ENCODE peak calls at places on chromosomes 13 and 19, in nine cellular contexts. W is HCT116, A is Peyer's patch, X is breast epithelium, M is A549, D is uterus, C is body of pancreas, V is esophagus muscularis mucosa, F is esophagus squamous epithelium. T is an unnamed sample.
A peak's percentile ranks its signal among the peaks of the same experiment; 100 is the strongest.

GRCh38 chr19:1122972-1123363 is 19.2 kb downstream of the GPX4 start:
- DNase-seq in W (peak; percentile 55), A (peak; percentile 78), X (no peak), M (no peak), D (peak; percentile 48), C (peak; percentile 49), V (no peak), F (no peak), T (peak; percentile 79)

GRCh38 chr19:38877781-38878574 is at the start of gene RINL:
- DNase-seq in W (no peak), A (peak; percentile 92), X (no peak), M (no peak), D (no peak), C (no peak), V (no peak), F (no peak), T (no peak)

GRCh38 chr13:50357586-50358118 is 342.4 kb downstream of the KCNRG start:
- DNase-seq in W (no peak), A (no peak), X (peak; percentile 56), M (no peak), D (peak; percentile 76), C (peak; percentile 81), V (peak; percentile 83), F (no peak), T (peak; percentile 74)

GRCh38 chr19:7744199-7744786 is 3.0 kb downstream of the CD209 start:
- DNase-seq in W (no peak), A (no peak), X (no peak), M (no peak), D (no peak), C (no peak), V (no peak), F (no peak), T (no peak)

GRCh38 chr19:33953023-33953422 is 156.4 kb downstream of the KCTD15 start:
- DNase-seq in W (no peak), A (no peak), X (no peak), M (no peak), D (no peak), C (no peak), V (peak; percentile 89), F (no peak), T (no peak)

GRCh38 chr13:98997738-98998641 is 20.1 kb upstream of the DOCK9 start:
- DNase-seq in W (no peak), A (peak; percentile 62), X (no peak), M (peak; percentile 4), D (no peak), C (no peak), V (peak; percentile 80), F (no peak), T (peak; percentile 67)

GRCh38 chr13:44768233-44768632 is 192.1 kb upstream of the TSC22D1 start:
- DNase-seq in W (no peak), A (no peak), X (no peak), M (no peak), D (no peak), C (no peak), V (no peak), F (no peak), T (no peak)

GRCh38 chr13:34179481-34179880 is 361.5 kb downstream of the RFC3 start:
- DNase-seq in W (no peak), A (no peak), X (no peak), M (no peak), D (no peak), C (no peak), V (no peak), F (no peak), T (no peak)

GRCh38 chr13:99295488-99296252 is 11.5 kb downstream of the GPR183 start:
- DNase-seq in W (no peak), A (no peak), X (no peak), M (no peak), D (no peak), C (no peak), V (no peak), F (no peak), T (no peak)

GRCh38 chr19:7850429-7850819 is 20.4 kb downstream of the EVI5L start:
- DNase-seq in W (no peak), A (no peak), X (no peak), M (no peak), D (no peak), C (no peak), V (no peak), F (no peak), T (no peak)

GRCh38 chr13:108508263-108508662 is 121.1 kb upstream of the MYO16 start:
- DNase-seq in W (peak; percentile 16), A (no peak), X (no peak), M (peak; percentile 10), D (no peak), C (no peak), V (no peak), F (no peak), T (no peak)

GRCh38 chr19:40392894-40393517 is 3.0 kb upstream of the HIPK4 start:
- DNase-seq in W (peak; percentile 33), A (no peak), X (peak; percentile 61), M (peak; percentile 81), D (no peak), C (peak; percentile 33), V (no peak), F (no peak), T (peak; percentile 44)

GRCh38 chr19:47107953-47108746 is 5.4 kb downstream of the ZC3H4 start:
- DNase-seq in W (no peak), A (no peak), X (no peak), M (no peak), D (no peak), C (no peak), V (no peak), F (no peak), T (no peak)

DNA sequence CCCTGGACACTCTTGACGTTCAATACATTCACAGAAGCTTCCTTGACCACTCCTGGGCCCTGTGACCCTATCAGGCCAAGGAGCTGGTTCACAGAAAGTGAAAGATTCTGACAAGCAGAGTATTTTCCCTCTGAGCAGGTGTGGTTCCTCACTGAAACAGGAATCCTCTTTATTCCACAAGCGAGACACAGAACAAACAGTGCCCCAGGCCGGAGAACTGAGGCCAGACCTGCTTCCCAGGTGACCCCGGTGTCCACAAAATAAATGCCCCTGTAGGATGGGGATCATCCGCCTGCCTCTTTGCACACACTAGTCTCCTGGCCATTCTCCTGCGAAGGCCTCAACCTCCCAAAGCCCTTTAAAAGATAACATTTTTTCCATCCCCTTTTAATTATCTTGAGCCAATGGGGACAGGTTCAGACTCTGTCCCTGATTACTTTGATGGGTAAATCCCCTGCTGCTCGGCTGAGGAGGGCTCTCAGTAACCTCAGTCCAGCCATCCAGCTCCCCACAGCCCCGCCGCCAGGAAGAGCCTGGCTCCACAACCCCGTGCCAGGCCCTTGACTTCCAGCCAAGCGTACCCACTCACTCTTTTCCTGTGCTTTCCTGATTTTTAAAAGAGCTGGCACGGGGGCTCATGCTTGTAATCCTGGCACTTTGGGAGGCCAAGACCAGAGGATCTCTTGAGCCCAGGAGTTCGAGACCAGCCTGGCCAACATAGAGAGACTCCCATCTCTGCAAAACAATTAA is 129.1 kb downstream of the FOXO1 start:
- DNase-seq in W (no peak), A (no peak), X (no peak), M (no peak), D (no peak), C (no peak), V (no peak), F (no peak), T (no peak)
- H3K27ac ChIP-seq in W (no peak overlapping the region), A (no peak overlapping the region), X (peak overlapping the region; percentile 78), M (peak overlapping the region; percentile 71), D (peak overlapping the region; percentile 5), C (peak overlapping the region; percentile 88), V (no peak overlapping the region), F (peak overlapping the region; percentile 4), T (no peak overlapping the region)

DNA sequence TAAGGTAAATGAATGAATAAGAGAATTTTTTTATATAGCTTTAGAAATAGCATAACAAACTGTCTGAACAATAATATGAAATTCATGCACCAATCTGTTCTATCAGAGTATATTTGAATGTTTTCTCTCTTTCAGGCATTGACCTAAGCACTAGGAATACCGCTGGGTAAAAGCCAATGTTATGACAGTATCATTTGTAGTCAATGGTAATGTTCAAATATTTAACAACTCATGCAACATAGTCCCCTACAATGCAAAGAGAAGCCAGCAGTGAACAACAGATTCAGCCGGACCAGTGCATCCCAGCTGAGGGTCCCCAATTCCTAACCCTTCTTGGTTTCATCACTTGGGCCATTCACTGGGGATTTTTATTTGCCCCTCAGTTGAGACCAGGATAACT is 52.6 kb upstream of the MYCBP2 start:
- DNase-seq in W (no peak), A (no peak), X (no peak), M (no peak), D (no peak), C (no peak), V (no peak), F (no peak), T (no peak)
- H3K4me1 ChIP-seq in W (no peaks in the 10 kb centered on the region), A (no peaks in the 10 kb centered on the region), X (no peaks in the 10 kb centered on the region), M (no peaks in the 10 kb centered on the region), D (no peaks in the 10 kb centered on the region), C (no peaks in the 10 kb centered on the region), V (no peaks in the 10 kb centered on the region), F (peaks cover 7% of the 10 kb centered on the region), T (no peaks in the 10 kb centered on the region)

GRCh38 chr19:10831980-10832658 is 3.9 kb downstream of the TMED1 start:
- DNase-seq in W (no peak), A (no peak), X (no peak), M (no peak), D (no peak), C (no peak), V (no peak), F (no peak), T (no peak)

GRCh38 chr19:10830941-10831779 is 4.9 kb downstream of the TMED1 start:
- DNase-seq in W (no peak), A (no peak), X (no peak), M (no peak), D (no peak), C (no peak), V (no peak), F (no peak), T (no peak)

GRCh38 chr19:10828981-10829821 is 6.8 kb downstream of the TMED1 start:
- DNase-seq in W (no peak), A (no peak), X (no peak), M (no peak), D (no peak), C (no peak), V (no peak), F (no peak), T (no peak)

GRCh38 chr19:10830370-10830769 is 5.6 kb downstream of the TMED1 start:
- DNase-seq in W (no peak), A (no peak), X (no peak), M (no peak), D (no peak), C (no peak), V (no peak), F (no peak), T (no peak)

GRCh38 chr19:10829967-10830366 is 6.0 kb downstream of the TMED1 start:
- DNase-seq in W (no peak), A (no peak), X (no peak), M (no peak), D (no peak), C (no peak), V (no peak), F (no peak), T (no peak)
- TF ChIP-seq POLR2A in W (no peak), A (no peak), X (no peak), M (no peak), D (no peak), C (no peak), V (no peak), F (no peak), T (no peak)

DNA sequence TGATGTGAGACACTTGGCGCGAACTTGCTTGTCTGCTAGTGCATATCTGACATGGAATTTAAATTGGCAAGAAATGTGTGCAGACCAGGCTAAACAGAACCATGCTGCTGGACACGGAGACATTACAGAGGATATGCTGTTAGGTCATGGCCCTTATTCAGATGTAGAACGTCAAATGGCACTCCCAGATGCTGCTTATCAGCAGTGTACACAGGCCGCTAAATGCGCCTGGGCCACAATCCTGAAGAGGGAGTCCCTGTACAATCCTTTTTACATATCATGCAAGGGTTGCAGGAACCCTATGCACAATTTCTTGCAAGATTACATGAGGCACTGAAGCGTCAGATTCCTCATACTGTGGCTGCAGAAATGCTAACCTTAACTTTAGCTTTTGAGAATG is 9.3 kb downstream of the ZNF350 start:
- DNase-seq in W (no peak), A (no peak), X (no peak), M (no peak), D (no peak), C (no peak), V (no peak), F (no peak), T (no peak)
- H3K27ac ChIP-seq in W (no peak overlapping the region), A (no peak overlapping the region), X (no peak overlapping the region), M (no peak overlapping the region), D (no peak overlapping the region), C (no peak overlapping the region), V (no peak overlapping the region), F (no peak overlapping the region), T (no peak overlapping the region)